ENCODE peak calls at places on chromosomes 7 and 10, in five cellular contexts. One of them, this sample, is unnamed. For H3K4me1 and H3K27me3, the result is how much of the 10 kb centered on the place peaks cover.

GRCh38 chr10:92990615-92991014 is 70.0 kb upstream of the CYP26C1 start:
- DNase-seq in adrenal gland: no peak
- DNase-seq in stomach: no peak
- DNase-seq in cardiac muscle cell: no peak
- DNase-seq in H9: no peak
- DNase-seq in this sample: no peak

GRCh38 chr7:99806839-99807478 is 20.9 kb upstream of the CYP3A43 start:
- DNase-seq in adrenal gland: no peak
- DNase-seq in stomach: no peak
- DNase-seq in cardiac muscle cell: no peak
- DNase-seq in H9: no peak
- DNase-seq in this sample: no peak

GRCh38 chr10:60419249-60419648 is 29.6 kb upstream of the ANK3 start:
- DNase-seq in adrenal gland: no peak
- DNase-seq in stomach: no peak
- DNase-seq in cardiac muscle cell: no peak
- DNase-seq in H9: no peak
- DNase-seq in this sample: no peak

GRCh38 chr10:103612462-103613365 is 119.2 kb downstream of the NEURL1 start:
- DNase-seq in adrenal gland: no peak
- DNase-seq in stomach: no peak
- DNase-seq in cardiac muscle cell: no peak
- DNase-seq in H9: no peak
- DNase-seq in this sample: no peak

GRCh38 chr7:1858435-1859265 is 188.6 kb downstream of the ELFN1 start:
- DNase-seq in adrenal gland: no peak
- DNase-seq in stomach: no peak
- DNase-seq in cardiac muscle cell: no peak
- DNase-seq in H9: no peak
- DNase-seq in this sample: peak

GRCh38 chr10:61901829-61902447 is 439 bp downstream of the ARID5B start:
- DNase-seq in adrenal gland: no peak
- DNase-seq in stomach: no peak
- DNase-seq in cardiac muscle cell: peak
- DNase-seq in H9: no peak
- DNase-seq in this sample: no peak

GRCh38 chr10:24495666-24496065 is 228.0 kb downstream of the ARHGAP21 start:
- DNase-seq in adrenal gland: peak
- DNase-seq in stomach: no peak
- DNase-seq in cardiac muscle cell: no peak
- DNase-seq in H9: no peak
- DNase-seq in this sample: no peak

GRCh38 chr7:23268167-23268566 is 21.6 kb downstream of the GPNMB start:
- DNase-seq in adrenal gland: no peak
- DNase-seq in stomach: no peak
- DNase-seq in cardiac muscle cell: no peak
- DNase-seq in H9: no peak
- DNase-seq in this sample: no peak

GRCh38 chr10:4240641-4241197 is 455.7 kb upstream of the KLF6 start:
- DNase-seq in adrenal gland: no peak
- DNase-seq in stomach: no peak
- DNase-seq in cardiac muscle cell: no peak
- DNase-seq in H9: no peak
- DNase-seq in this sample: no peak

GRCh38 chr7:156999611-157000046 is 10.8 kb downstream of the MNX1 start:
- DNase-seq in adrenal gland: no peak
- DNase-seq in stomach: peak
- DNase-seq in cardiac muscle cell: no peak
- DNase-seq in H9: no peak
- DNase-seq in this sample: no peak

GRCh38 chr7:30453859-30454258 is 24.7 kb downstream of the NOD1 start:
- DNase-seq in adrenal gland: no peak
- DNase-seq in stomach: no peak
- DNase-seq in cardiac muscle cell: no peak
- DNase-seq in H9: no peak
- DNase-seq in this sample: no peak

GRCh38 chr10:131275691-131276090 is 35.8 kb downstream of the TCERG1L start:
- DNase-seq in adrenal gland: no peak
- DNase-seq in stomach: no peak
- DNase-seq in cardiac muscle cell: no peak
- DNase-seq in H9: no peak
- DNase-seq in this sample: no peak

GRCh38 chr7:105268511-105269392 is 120.0 kb downstream of the SRPK2 start:
- DNase-seq in adrenal gland: peak
- DNase-seq in stomach: no peak
- DNase-seq in cardiac muscle cell: peak
- DNase-seq in H9: no peak
- DNase-seq in this sample: peak

GRCh38 chr7:130337410-130337971 is 7.1 kb upstream of the CPA5 start:
- DNase-seq in adrenal gland: no peak
- DNase-seq in stomach: no peak
- DNase-seq in cardiac muscle cell: no peak
- DNase-seq in H9: no peak
- DNase-seq in this sample: no peak

GRCh38 chr10:42911359-42911758 is 128.8 kb downstream of the BMS1 start:
- DNase-seq in adrenal gland: no peak
- DNase-seq in stomach: no peak
- DNase-seq in cardiac muscle cell: no peak
- DNase-seq in H9: no peak
- DNase-seq in this sample: no peak

GRCh38 chr7:134828361-134828760 is 48.9 kb downstream of the CALD1 start:
- DNase-seq in adrenal gland: no peak
- DNase-seq in stomach: no peak
- DNase-seq in cardiac muscle cell: no peak
- DNase-seq in H9: no peak
- DNase-seq in this sample: no peak

GRCh38 chr10:4372601-4373000 is 453.4 kb upstream of the AKR1E2 start:
- DNase-seq in adrenal gland: no peak
- DNase-seq in stomach: no peak
- DNase-seq in cardiac muscle cell: no peak
- DNase-seq in H9: no peak
- DNase-seq in this sample: peak

GRCh38 chr7:114062810-114063209 is 144.0 kb upstream of the PPP1R3A start:
- DNase-seq in adrenal gland: no peak
- DNase-seq in stomach: no peak
- DNase-seq in cardiac muscle cell: no peak
- DNase-seq in H9: no peak
- DNase-seq in this sample: no peak

GRCh38 chr7:138768251-138768650 is 29.5 kb upstream of the TMEM213 start:
- DNase-seq in adrenal gland: no peak
- DNase-seq in stomach: no peak
- DNase-seq in cardiac muscle cell: no peak
- DNase-seq in H9: no peak
- DNase-seq in this sample: no peak

GRCh38 chr7:151141855-151142685 is 25.4 kb downstream of the GBX1 start:
- DNase-seq in adrenal gland: peak
- DNase-seq in stomach: peak
- DNase-seq in cardiac muscle cell: no peak
- DNase-seq in H9: peak
- DNase-seq in this sample: peak

GRCh38 chr10:95350830-95351228 is 60.0 kb upstream of the PDLIM1 start:
- DNase-seq in adrenal gland: no peak
- DNase-seq in stomach: no peak
- DNase-seq in cardiac muscle cell: no peak
- DNase-seq in H9: no peak
- DNase-seq in this sample: no peak

GRCh38 chr10:122576291-122576690 is 15.7 kb downstream of the DMBT1 start:
- DNase-seq in adrenal gland: no peak
- DNase-seq in stomach: no peak
- DNase-seq in cardiac muscle cell: no peak
- DNase-seq in H9: no peak
- DNase-seq in this sample: no peak

GRCh38 chr7:47799529-47799928 is 148.7 kb downstream of the PKD1L1 start:
- DNase-seq in adrenal gland: no peak
- DNase-seq in stomach: no peak
- DNase-seq in cardiac muscle cell: no peak
- DNase-seq in H9: no peak
- DNase-seq in this sample: no peak

GRCh38 chr10:98589691-98590090 is 143.0 kb upstream of the HPS1 start:
- DNase-seq in adrenal gland: no peak
- DNase-seq in stomach: no peak
- DNase-seq in cardiac muscle cell: no peak
- DNase-seq in H9: no peak
- DNase-seq in this sample: no peak

GRCh38 chr7:95723583-95724180 is 48.7 kb upstream of the DYNC1I1 start:
- DNase-seq in adrenal gland: peak
- DNase-seq in stomach: no peak
- DNase-seq in cardiac muscle cell: peak
- DNase-seq in H9: peak
- DNase-seq in this sample: peak

GRCh38 chr7:146736446-146737190 is 620.0 kb downstream of the CNTNAP2 start:
- DNase-seq in adrenal gland: no peak
- DNase-seq in stomach: no peak
- DNase-seq in cardiac muscle cell: no peak
- DNase-seq in H9: no peak
- DNase-seq in this sample: no peak

GRCh38 chr7:159107052-159107892 is 37.4 kb downstream of the VIPR2 start:
- DNase-seq in adrenal gland: no peak
- DNase-seq in stomach: no peak
- DNase-seq in cardiac muscle cell: no peak
- DNase-seq in H9: no peak
- DNase-seq in this sample: no peak

DNA sequence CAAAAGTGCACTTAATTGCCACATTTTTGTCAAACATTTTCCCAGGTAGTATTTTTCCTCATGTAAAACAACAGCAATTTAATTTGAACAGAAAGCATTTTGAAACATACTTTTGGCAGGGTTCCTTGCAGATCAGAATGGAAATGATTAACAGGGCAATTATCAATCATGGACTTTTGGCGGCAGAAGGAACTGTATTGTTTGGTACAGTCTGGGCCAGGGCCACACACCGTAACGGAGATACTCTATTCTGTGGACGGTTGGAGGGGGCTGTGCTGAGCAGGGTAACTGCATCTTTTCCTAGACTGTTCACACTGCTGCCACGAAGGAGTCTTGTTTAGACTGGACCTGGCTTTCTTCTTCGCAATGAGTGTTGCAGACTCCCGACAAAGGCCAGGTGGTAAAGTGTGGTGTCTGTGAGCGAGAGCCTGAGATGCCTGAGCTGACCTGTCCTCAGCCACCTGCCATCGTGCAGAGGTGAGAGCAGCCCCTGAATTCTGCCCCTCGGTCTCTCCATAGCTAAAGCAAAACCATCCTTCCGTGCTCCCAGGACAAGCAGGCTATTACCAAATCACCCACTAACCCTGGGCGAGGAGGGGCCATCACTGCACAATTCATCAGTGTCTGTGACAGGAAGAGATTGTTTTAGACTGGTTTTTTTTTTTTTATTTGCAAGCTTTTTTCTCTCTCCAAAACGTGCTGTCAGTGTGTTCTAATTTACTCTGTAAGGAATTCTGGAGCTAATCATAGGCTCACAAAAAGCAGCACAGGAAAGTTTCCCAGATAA is 62.4 kb downstream of the EGFR start:
- DNase-seq in adrenal gland: peak
- DNase-seq in stomach: no peak
- DNase-seq in cardiac muscle cell: no peak
- DNase-seq in H9: no peak
- DNase-seq in this sample: peak
- H3K4me1 ChIP-seq in adrenal gland: under half
- H3K4me1 ChIP-seq in stomach: half or more
- H3K4me1 ChIP-seq in cardiac muscle cell: under half
- H3K4me1 ChIP-seq in H9: under half
- H3K4me1 ChIP-seq in this sample: half or more

GRCh38 chr7:90262438-90262837 is 17.5 kb downstream of the CFAP69 start:
- DNase-seq in adrenal gland: no peak
- DNase-seq in stomach: no peak
- DNase-seq in cardiac muscle cell: no peak
- DNase-seq in H9: no peak
- DNase-seq in this sample: no peak
- TF ChIP-seq CTCF in adrenal gland: peak
- TF ChIP-seq CTCF in stomach: peak
- TF ChIP-seq CTCF in cardiac muscle cell: peak
- TF ChIP-seq CTCF in H9: peak
- TF ChIP-seq CTCF in this sample: peak

GRCh38 chr10:126166797-126167196 is 221.5 kb downstream of the ADAM12 start:
- DNase-seq in adrenal gland: no peak
- DNase-seq in stomach: no peak
- DNase-seq in cardiac muscle cell: no peak
- DNase-seq in H9: no peak
- DNase-seq in this sample: no peak
- H3K27me3 ChIP-seq in adrenal gland: under half
- H3K27me3 ChIP-seq in stomach: under half
- H3K27me3 ChIP-seq in cardiac muscle cell: under half
- H3K27me3 ChIP-seq in H9: under half
- H3K27me3 ChIP-seq in this sample: under half

GRCh38 chr7:132430041-132430440 is 146.2 kb downstream of the PLXNA4 start:
- DNase-seq in adrenal gland: no peak
- DNase-seq in stomach: no peak
- DNase-seq in cardiac muscle cell: no peak
- DNase-seq in H9: no peak
- DNase-seq in this sample: peak

GRCh38 chr7:132430466-132430862 is 145.8 kb downstream of the PLXNA4 start:
- DNase-seq in adrenal gland: no peak
- DNase-seq in stomach: no peak
- DNase-seq in cardiac muscle cell: no peak
- DNase-seq in H9: no peak
- DNase-seq in this sample: no peak

GRCh38 chr7:132433286-132433685 is 143.0 kb downstream of the PLXNA4 start:
- DNase-seq in adrenal gland: no peak
- DNase-seq in stomach: no peak
- DNase-seq in cardiac muscle cell: no peak
- DNase-seq in H9: no peak
- DNase-seq in this sample: no peak

GRCh38 chr7:132428247-132428919 is 147.9 kb downstream of the PLXNA4 start:
- DNase-seq in adrenal gland: peak
- DNase-seq in stomach: no peak
- DNase-seq in cardiac muscle cell: no peak
- DNase-seq in H9: no peak
- DNase-seq in this sample: peak

DNA sequence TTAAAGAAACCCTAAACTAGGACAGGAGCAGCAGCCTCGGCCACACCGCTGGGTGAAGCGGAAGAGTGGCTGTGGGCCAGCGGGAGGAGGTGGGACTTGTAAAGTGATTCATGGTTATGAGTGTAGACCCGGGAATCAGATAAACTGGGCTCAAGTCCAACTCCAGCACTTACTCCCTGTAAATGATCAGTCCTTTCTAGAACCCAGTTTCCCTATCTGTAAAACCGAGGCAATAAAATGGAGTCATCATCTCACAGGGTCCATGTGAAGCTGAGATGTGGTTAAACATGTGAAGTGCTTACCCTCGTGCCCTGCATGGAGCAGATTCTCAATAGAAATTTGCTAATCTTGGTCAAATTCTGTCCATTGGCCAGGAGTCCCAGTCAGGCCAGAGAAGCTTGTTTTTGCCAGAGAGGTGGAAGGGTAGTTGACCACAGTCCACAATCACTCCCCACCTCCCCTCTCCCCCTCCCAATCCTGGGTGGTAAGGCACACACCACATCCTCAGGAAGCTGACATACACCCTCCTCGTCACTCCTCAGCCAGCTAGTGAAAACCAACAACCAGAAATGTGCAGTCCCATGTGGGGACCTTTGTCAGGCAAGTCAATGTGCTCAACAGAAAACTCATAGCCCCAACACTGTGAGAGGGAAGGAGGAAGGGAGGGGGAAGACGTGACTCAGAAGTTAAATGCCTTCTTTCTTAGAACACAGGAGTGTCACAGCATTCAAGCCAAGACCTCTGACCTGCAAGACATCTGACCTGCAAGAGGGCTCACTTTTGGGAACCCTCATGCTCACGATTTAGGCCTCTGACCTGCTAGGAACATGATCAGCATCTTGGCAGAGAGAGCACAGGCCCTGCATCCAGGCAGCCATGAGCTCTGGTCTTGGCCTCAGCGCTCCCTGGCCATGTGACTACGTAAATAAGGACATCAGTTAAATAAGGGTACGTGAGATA is 145.1 kb downstream of the PLXNA4 start:
- DNase-seq in adrenal gland: peak
- DNase-seq in stomach: no peak
- DNase-seq in cardiac muscle cell: no peak
- DNase-seq in H9: no peak
- DNase-seq in this sample: peak
- H3K4me1 ChIP-seq in adrenal gland: under half
- H3K4me1 ChIP-seq in stomach: under half
- H3K4me1 ChIP-seq in cardiac muscle cell: under half
- H3K4me1 ChIP-seq in H9: under half
- H3K4me1 ChIP-seq in this sample: half or more